ENCODE peak calls at places on chromosomes 12 and 14, in ten cellular contexts. J is Kasumi-1; H is activated CD4-positive, alpha-beta T cell treated with anti-CD3 and anti-CD28 coated beads, Interleukin-2, amount 50 U/mL, for 4 hours; Z is upper lobe of right lung; S is nephron progenitor cell; N is activated T-cell treated with anti-CD3 and anti-CD28 coated beads, Interleukin-2, amount 50 U/mL, for 48 hours; V is NCI-H1417 treated with DMSO at 0.1 percent for 48 hours; X is GM03348; M is fibroblast of lung; Q is HFFc6. I is an unnamed sample.

GRCh38 chr12:4201333-4202105 is 72.0 kb upstream of the CCND2 start:
- DNase-seq in J (no peak), H (no peak), Z (no peak), S (no peak), N (no peak), V (no peak), X (no peak), M (no peak), Q (no peak), I (no peak)

GRCh38 chr12:105672171-105672570 is 341.7 kb downstream of the C12orf75 start:
- DNase-seq in J (no peak), H (no peak), Z (no peak), S (no peak), N (no peak), V (no peak), X (no peak), M (no peak), Q (no peak), I (no peak)

GRCh38 chr12:19669793-19670192 is 230.5 kb downstream of the AEBP2 start:
- DNase-seq in J (no peak), H (no peak), Z (no peak), S (no peak), N (no peak), V (no peak), X (no peak), M (no peak), Q (no peak), I (no peak)

GRCh38 chr14:88013750-88014349 is 8.9 kb downstream of the GPR65 start:
- DNase-seq in J (peak; percentile 92), H (peak; percentile 18), Z (peak; percentile 64), S (peak; percentile 62), N (peak; percentile 43), V (peak; percentile 12), X (peak; percentile 79), M (peak; percentile 58), Q (peak; percentile 61), I (peak; percentile 77)

GRCh38 chr12:32756476-32757158 is 920 bp upstream of the YARS2 start:
- DNase-seq in J (no peak), H (no peak), Z (no peak), S (no peak), N (no peak), V (no peak), X (no peak), M (no peak), Q (no peak), I (no peak)

GRCh38 chr14:105156414-105157375 is 11.9 kb downstream of the JAG2 start:
- DNase-seq in J (no peak), H (no peak), Z (no peak), S (no peak), N (no peak), V (no peak), X (no peak), M (no peak), Q (no peak), I (no peak)

GRCh38 chr12:991350-992278 is 591 bp downstream of the ERC1 start:
- DNase-seq in J (no peak), H (no peak), Z (no peak), S (no peak), N (peak; percentile 35), V (no peak), X (peak; percentile 76), M (no peak), Q (no peak), I (peak; percentile 87)

GRCh38 chr12:131379758-131380157 is 331.1 kb upstream of the SFSWAP start:
- DNase-seq in J (no peak), H (no peak), Z (no peak), S (no peak), N (no peak), V (no peak), X (no peak), M (no peak), Q (no peak), I (peak; percentile 50)

GRCh38 chr14:99653618-99654017 is 8.7 kb downstream of the HHIPL1 start:
- DNase-seq in J (no peak), H (no peak), Z (no peak), S (no peak), N (no peak), V (no peak), X (no peak), M (no peak), Q (no peak), I (no peak)

GRCh38 chr12:104605685-104606084 is 148.9 kb downstream of the CHST11 start:
- DNase-seq in J (no peak), H (no peak), Z (peak; percentile 86), S (no peak), N (no peak), V (no peak), X (peak; percentile 73), M (peak; percentile 36), Q (no peak), I (no peak)

GRCh38 chr14:74308695-74309094 is 6.0 kb upstream of the ABCD4 start:
- DNase-seq in J (no peak), H (no peak), Z (no peak), S (no peak), N (no peak), V (no peak), X (no peak), M (no peak), Q (no peak), I (no peak)